ENCODE peak calls at places on chromosomes 7 and 10, in six cellular contexts. T, W, A, O, R and I are unnamed samples.

GRCh38 chr7:26117142-26117807 is 34.7 kb upstream of the NFE2L3 start:
- DNase-seq in T (no peak), R (no peak), O (no peak), W (no peak), A (no peak), I (no peak)

GRCh38 chr10:123554656-123555055 is 111.5 kb upstream of the GPR26 start:
- DNase-seq in W (no peak), R (no peak), A (no peak), O (no peak), T (no peak), I (no peak)

GRCh38 chr10:16944961-16945360 is 127.7 kb upstream of the RSU1 start:
- DNase-seq in A (no peak), O (no peak), R (no peak), W (no peak), T (no peak), I (no peak)

GRCh38 chr7:29194594-29195417 is at the start of gene CHN2:
- DNase-seq in A (no peak), R (peak; percentile 55), O (no peak), T (no peak), W (peak; percentile 42), I (peak; percentile 18)

GRCh38 chr7:22663319-22663718 is 63.7 kb upstream of the IL6 start:
- DNase-seq in O (no peak), R (no peak), T (no peak), A (no peak), W (no peak), I (no peak)

GRCh38 chr10:63375458-63375857 is 90.3 kb downstream of the JMJD1C start:
- DNase-seq in R (no peak), W (no peak), T (no peak), A (no peak), O (no peak), I (no peak)

GRCh38 chr10:71829171-71829570 is 21.9 kb downstream of the PSAP start:
- DNase-seq in A (no peak), T (no peak), R (no peak), O (no peak), W (peak; percentile 95), I (no peak)

GRCh38 chr7:24652551-24652950 is 79.3 kb downstream of the PALS2 start:
- DNase-seq in A (no peak), R (peak; percentile 28), T (no peak), W (no peak), O (no peak), I (no peak)

GRCh38 chr7:140771826-140772225 is 75.3 kb downstream of the NDUFB2 start:
- DNase-seq in O (no peak), W (no peak), R (no peak), A (no peak), T (no peak), I (no peak)

GRCh38 chr10:95237376-95238170 is 43.5 kb downstream of the ACSM6 start:
- DNase-seq in A (no peak), R (no peak), O (no peak), W (no peak), T (no peak), I (no peak)

GRCh38 chr10:114539623-114540022 is 118.5 kb downstream of the ABLIM1 start:
- DNase-seq in W (no peak), R (no peak), A (no peak), O (no peak), T (no peak), I (no peak)

GRCh38 chr10:117318909-117319308 is 56.3 kb downstream of the PDZD8 start:
- DNase-seq in A (no peak), T (no peak), R (no peak), W (no peak), O (no peak), I (no peak)

GRCh38 chr7:51256244-51256781 is 60.3 kb downstream of the COBL start:
- DNase-seq in T (no peak), A (no peak), R (peak; percentile 81), W (no peak), O (no peak), I (no peak)